ENCODE peak calls at places on chromosomes 13 and 19, in five cellular contexts. One of them, this sample, is unnamed.

GRCh38 chr13:26709461-26709860 is 51.1 kb downstream of the GPR12 start:
- DNase-seq in stimulated activated CD4-positive, alpha-beta T cell treated with anti-CD3 and anti-CD28 coated beads, Interleukin-1b, Interleukin-23, amount 100 ng/mL, for 1 hour: no peak
- DNase-seq in neural progenitor cell: no peak
- DNase-seq in GM19239: no peak
- DNase-seq in NCI-H774: no peak
- DNase-seq in this sample: no peak

GRCh38 chr19:33698576-33699435 is 77.1 kb downstream of the CHST8 start:
- DNase-seq in stimulated activated CD4-positive, alpha-beta T cell treated with anti-CD3 and anti-CD28 coated beads, Interleukin-1b, Interleukin-23, amount 100 ng/mL, for 1 hour: no peak
- DNase-seq in neural progenitor cell: no peak
- DNase-seq in GM19239: no peak
- DNase-seq in NCI-H774: no peak
- DNase-seq in this sample: no peak

GRCh38 chr19:47573076-47574026 is at the start of gene ZNF541:
- DNase-seq in stimulated activated CD4-positive, alpha-beta T cell treated with anti-CD3 and anti-CD28 coated beads, Interleukin-1b, Interleukin-23, amount 100 ng/mL, for 1 hour: peak
- DNase-seq in neural progenitor cell: no peak
- DNase-seq in GM19239: no peak
- DNase-seq in NCI-H774: no peak
- DNase-seq in this sample: peak

GRCh38 chr13:77853701-77854100 is 64.9 kb downstream of the EDNRB start:
- DNase-seq in stimulated activated CD4-positive, alpha-beta T cell treated with anti-CD3 and anti-CD28 coated beads, Interleukin-1b, Interleukin-23, amount 100 ng/mL, for 1 hour: no peak
- DNase-seq in neural progenitor cell: peak
- DNase-seq in GM19239: no peak
- DNase-seq in NCI-H774: no peak
- DNase-seq in this sample: no peak

GRCh38 chr19:3503036-3503572 is 2.6 kb upstream of the DOHH start:
- DNase-seq in stimulated activated CD4-positive, alpha-beta T cell treated with anti-CD3 and anti-CD28 coated beads, Interleukin-1b, Interleukin-23, amount 100 ng/mL, for 1 hour: no peak
- DNase-seq in neural progenitor cell: no peak
- DNase-seq in GM19239: no peak
- DNase-seq in NCI-H774: no peak
- DNase-seq in this sample: no peak

GRCh38 chr19:33905473-33905936 is 108.8 kb downstream of the KCTD15 start:
- DNase-seq in stimulated activated CD4-positive, alpha-beta T cell treated with anti-CD3 and anti-CD28 coated beads, Interleukin-1b, Interleukin-23, amount 100 ng/mL, for 1 hour: no peak
- DNase-seq in neural progenitor cell: peak
- DNase-seq in GM19239: peak
- DNase-seq in NCI-H774: no peak
- DNase-seq in this sample: no peak

GRCh38 chr13:53068841-53069520 is 40.4 kb downstream of the OLFM4 start:
- DNase-seq in stimulated activated CD4-positive, alpha-beta T cell treated with anti-CD3 and anti-CD28 coated beads, Interleukin-1b, Interleukin-23, amount 100 ng/mL, for 1 hour: no peak
- DNase-seq in neural progenitor cell: peak
- DNase-seq in GM19239: no peak
- DNase-seq in NCI-H774: no peak
- DNase-seq in this sample: no peak

GRCh38 chr19:50162988-50163387 is at the start of gene IZUMO2:
- DNase-seq in stimulated activated CD4-positive, alpha-beta T cell treated with anti-CD3 and anti-CD28 coated beads, Interleukin-1b, Interleukin-23, amount 100 ng/mL, for 1 hour: no peak
- DNase-seq in neural progenitor cell: no peak
- DNase-seq in GM19239: no peak
- DNase-seq in NCI-H774: no peak
- DNase-seq in this sample: no peak

GRCh38 chr13:111460548-111461444 is 140.4 kb downstream of the TEX29 start:
- DNase-seq in stimulated activated CD4-positive, alpha-beta T cell treated with anti-CD3 and anti-CD28 coated beads, Interleukin-1b, Interleukin-23, amount 100 ng/mL, for 1 hour: no peak
- DNase-seq in neural progenitor cell: peak
- DNase-seq in GM19239: no peak
- DNase-seq in NCI-H774: peak
- DNase-seq in this sample: no peak

GRCh38 chr19:10891360-10892108 is 20.2 kb downstream of the CARM1 start:
- DNase-seq in stimulated activated CD4-positive, alpha-beta T cell treated with anti-CD3 and anti-CD28 coated beads, Interleukin-1b, Interleukin-23, amount 100 ng/mL, for 1 hour: no peak
- DNase-seq in neural progenitor cell: no peak
- DNase-seq in GM19239: no peak
- DNase-seq in NCI-H774: no peak
- DNase-seq in this sample: no peak

GRCh38 chr13:40509876-40510275 is 156.6 kb downstream of the FOXO1 start:
- DNase-seq in stimulated activated CD4-positive, alpha-beta T cell treated with anti-CD3 and anti-CD28 coated beads, Interleukin-1b, Interleukin-23, amount 100 ng/mL, for 1 hour: no peak
- DNase-seq in neural progenitor cell: no peak
- DNase-seq in GM19239: no peak
- DNase-seq in NCI-H774: no peak
- DNase-seq in this sample: no peak

GRCh38 chr13:33235078-33235477 is 50.5 kb downstream of the STARD13 start:
- DNase-seq in stimulated activated CD4-positive, alpha-beta T cell treated with anti-CD3 and anti-CD28 coated beads, Interleukin-1b, Interleukin-23, amount 100 ng/mL, for 1 hour: no peak
- DNase-seq in neural progenitor cell: no peak
- DNase-seq in GM19239: no peak
- DNase-seq in NCI-H774: no peak
- DNase-seq in this sample: no peak

GRCh38 chr19:47899335-47899734 is 13.2 kb upstream of the SULT2A1 start:
- DNase-seq in stimulated activated CD4-positive, alpha-beta T cell treated with anti-CD3 and anti-CD28 coated beads, Interleukin-1b, Interleukin-23, amount 100 ng/mL, for 1 hour: no peak
- DNase-seq in neural progenitor cell: no peak
- DNase-seq in GM19239: no peak
- DNase-seq in NCI-H774: no peak
- DNase-seq in this sample: no peak

GRCh38 chr19:48123907-48124675 is 13.5 kb upstream of the PLA2G4C start:
- DNase-seq in stimulated activated CD4-positive, alpha-beta T cell treated with anti-CD3 and anti-CD28 coated beads, Interleukin-1b, Interleukin-23, amount 100 ng/mL, for 1 hour: no peak
- DNase-seq in neural progenitor cell: peak
- DNase-seq in GM19239: no peak
- DNase-seq in NCI-H774: no peak
- DNase-seq in this sample: no peak

GRCh38 chr13:49046002-49046401 is 70.3 kb downstream of the FNDC3A start:
- DNase-seq in stimulated activated CD4-positive, alpha-beta T cell treated with anti-CD3 and anti-CD28 coated beads, Interleukin-1b, Interleukin-23, amount 100 ng/mL, for 1 hour: no peak
- DNase-seq in neural progenitor cell: no peak
- DNase-seq in GM19239: no peak
- DNase-seq in NCI-H774: no peak
- DNase-seq in this sample: no peak

GRCh38 chr19:14383556-14383897 is 2.3 kb downstream of the ADGRE5 start:
- DNase-seq in stimulated activated CD4-positive, alpha-beta T cell treated with anti-CD3 and anti-CD28 coated beads, Interleukin-1b, Interleukin-23, amount 100 ng/mL, for 1 hour: no peak
- DNase-seq in neural progenitor cell: no peak
- DNase-seq in GM19239: no peak
- DNase-seq in NCI-H774: no peak
- DNase-seq in this sample: no peak

GRCh38 chr19:50664204-50664603 is 15.0 kb downstream of the C19orf81 start:
- DNase-seq in stimulated activated CD4-positive, alpha-beta T cell treated with anti-CD3 and anti-CD28 coated beads, Interleukin-1b, Interleukin-23, amount 100 ng/mL, for 1 hour: no peak
- DNase-seq in neural progenitor cell: no peak
- DNase-seq in GM19239: no peak
- DNase-seq in NCI-H774: no peak
- DNase-seq in this sample: no peak